ENCODE peak calls at places on chromosomes 6 and 20, in four cellular contexts. W is H1, H is A549, A is HCT116. L is an unnamed sample.

GRCh38 chr6:139569561-139569960 is 195.1 kb upstream of the CITED2 start:
- DNase-seq in H (no peak), A (no peak), W (no peak), L (peak)

GRCh38 chr6:149965191-149966020 is 1.7 kb downstream of the ULBP1 start:
- DNase-seq in W (peak), H (no peak), A (no peak), L (no peak)

GRCh38 chr20:32210206-32210605 is 2.5 kb downstream of the POFUT1 start:
- DNase-seq in H (no peak), A (no peak), W (no peak), L (no peak)

GRCh38 chr6:47352966-47353365 is 43.3 kb upstream of the TNFRSF21 start:
- DNase-seq in A (no peak), H (no peak), W (no peak), L (no peak)

GRCh38 chr20:61397790-61398189 is 145.7 kb downstream of the CDH4 start:
- DNase-seq in W (no peak), A (no peak), H (no peak), L (no peak)

GRCh38 chr6:146240307-146240706 is 211.4 kb downstream of the GRM1 start:
- DNase-seq in A (no peak), H (no peak), W (no peak), L (no peak)

GRCh38 chr6:33812669-33813068 is 8.9 kb upstream of the MLN start:
- DNase-seq in H (peak), W (peak), A (no peak), L (peak)

GRCh38 chr6:159582736-159583135 is 110.3 kb downstream of the SOD2 start:
- DNase-seq in H (no peak), A (no peak), W (no peak), L (no peak)

GRCh38 chr6:8888468-8888867 is 453.1 kb upstream of the SLC35B3 start:
- DNase-seq in W (no peak), H (no peak), A (peak), L (peak)

GRCh38 chr6:82237013-82237412 is 10.5 kb downstream of the IBTK start:
- DNase-seq in W (no peak), H (no peak), A (no peak), L (no peak)

GRCh38 chr6:144008501-144009245 is 614 bp upstream of the PLAGL1 start:
- DNase-seq in H (no peak), W (no peak), A (no peak), L (peak)

DNA sequence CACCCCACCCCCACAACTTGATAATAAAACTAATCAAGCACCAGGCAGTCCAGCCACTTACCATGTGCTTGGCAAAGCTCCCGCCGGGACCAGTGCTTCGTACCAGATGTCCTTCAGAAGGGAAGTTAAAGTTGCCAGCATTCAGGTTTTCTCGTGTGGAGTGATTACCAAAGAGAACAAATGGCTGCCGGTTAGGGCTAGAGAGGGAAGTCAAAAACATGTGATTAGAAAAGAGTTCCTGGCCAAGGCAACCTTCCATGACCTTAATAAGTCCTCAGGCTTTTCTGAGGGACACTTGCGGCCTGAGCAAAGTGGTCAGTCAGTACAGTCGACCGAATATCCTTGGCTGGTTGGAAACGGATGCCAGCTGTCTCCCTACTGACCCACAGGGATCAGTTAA is 67.0 kb downstream of the DNAAF9 start:
- DNase-seq in H (no peak), A (no peak), W (no peak), L (no peak)
- TF ChIP-seq MAX in H (no peak), A (no peak), W (no peak), L (no peak)

DNA sequence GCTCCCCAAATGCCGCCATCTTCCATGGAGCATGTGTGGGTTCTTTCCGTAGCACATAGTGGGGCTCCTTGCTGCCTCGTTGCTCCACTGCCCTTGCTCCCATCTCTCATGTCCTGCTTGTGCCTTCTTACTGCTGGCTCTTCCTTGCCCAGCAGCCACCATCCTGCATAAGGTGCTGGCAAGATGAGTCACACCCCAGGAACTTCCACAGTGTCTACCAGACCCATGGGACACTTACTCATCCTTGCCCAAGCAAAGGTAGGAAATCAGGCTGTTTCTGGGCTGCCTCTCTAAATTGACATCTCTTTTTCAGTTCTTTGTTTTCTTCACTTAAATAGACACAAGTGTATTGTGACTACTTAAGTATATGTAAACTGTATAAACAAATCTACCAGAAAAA is 39.4 kb upstream of the RGS17 start:
- DNase-seq in H (peak), W (no peak), A (peak), L (peak)
- TF ChIP-seq MAX in H (no peak), W (no peak), A (peak), L (no peak)

GRCh38 chr6:30543824-30544223 is 12.5 kb downstream of the GNL1 start:
- DNase-seq in W (no peak), H (no peak), A (no peak), L (no peak)

GRCh38 chr6:30542915-30543314 is 13.4 kb downstream of the GNL1 start:
- DNase-seq in A (no peak), W (no peak), H (peak), L (no peak)

GRCh38 chr6:30547454-30547853 is 8.8 kb downstream of the GNL1 start:
- DNase-seq in W (no peak), A (no peak), H (no peak), L (no peak)

GRCh38 chr6:30542404-30542725 is 13.9 kb downstream of the GNL1 start:
- DNase-seq in A (no peak), H (no peak), W (no peak), L (no peak)

GRCh38 chr6:30544666-30545272 is 11.5 kb downstream of the GNL1 start:
- DNase-seq in A (peak), W (no peak), H (peak), L (peak)
- TF ChIP-seq MAX in A (no peak), W (no peak), H (no peak), L (no peak)

DNA sequence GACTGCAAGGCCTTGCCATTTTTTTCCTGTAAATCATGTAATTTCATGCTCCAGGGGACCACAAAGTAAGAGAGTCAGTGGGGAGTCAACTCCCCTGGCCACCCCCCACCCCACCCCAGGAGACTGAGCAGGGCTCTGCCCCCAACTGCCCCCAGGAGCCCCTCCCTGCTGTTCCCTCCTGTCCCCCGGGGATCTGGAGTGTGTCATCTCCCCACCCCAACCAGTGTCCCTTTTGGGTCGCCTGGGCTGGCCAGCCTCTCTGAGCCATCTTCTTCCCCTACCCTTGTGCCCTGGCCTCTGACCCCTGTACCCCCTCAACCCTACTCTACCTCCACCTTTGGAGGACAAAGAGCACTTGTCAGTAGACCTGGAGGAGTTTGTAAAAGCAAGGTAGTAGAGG is 29.4 kb downstream of the FOXP4 start:
- DNase-seq in W (no peak), A (no peak), H (no peak), L (no peak)
- TF ChIP-seq MAX in W (no peak), A (no peak), H (no peak), L (no peak)

GRCh38 chr20:24245093-24245492 is 224.3 kb upstream of the SYNDIG1 start:
- DNase-seq in W (no peak), H (no peak), A (no peak), L (no peak)
- TF ChIP-seq MAX in W (peak), H (no peak), A (no peak), L (no peak)

GRCh38 chr6:154731296-154732218 is 1.7 kb upstream of the SCAF8 start:
- DNase-seq in H (no peak), A (no peak), W (no peak), L (peak)
- TF ChIP-seq MAX in H (no peak), A (no peak), W (no peak), L (no peak)

DNA sequence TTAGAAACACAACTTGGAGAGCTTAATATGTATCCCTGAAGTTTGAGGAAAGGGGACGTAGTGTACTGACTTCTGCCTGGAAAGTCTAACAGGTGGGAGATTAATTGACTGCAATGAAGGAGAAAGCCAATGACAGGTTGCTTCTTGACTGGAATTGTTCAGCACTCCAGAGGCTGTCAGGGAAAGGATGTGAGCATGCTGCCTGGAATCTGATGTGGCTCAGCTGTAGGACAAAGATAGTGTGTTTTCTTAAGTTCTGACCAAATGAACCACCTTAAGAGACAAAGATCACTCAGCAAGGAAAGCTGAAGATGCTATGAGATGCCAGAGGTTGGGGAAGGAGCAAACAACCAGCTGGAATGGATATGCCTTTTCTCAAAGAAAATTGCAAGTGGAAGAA is 185.8 kb downstream of the PHF3 start:
- DNase-seq in H (no peak), A (no peak), W (no peak), L (no peak)
- TF ChIP-seq MAX in H (no peak), A (no peak), W (no peak), L (no peak)

DNA sequence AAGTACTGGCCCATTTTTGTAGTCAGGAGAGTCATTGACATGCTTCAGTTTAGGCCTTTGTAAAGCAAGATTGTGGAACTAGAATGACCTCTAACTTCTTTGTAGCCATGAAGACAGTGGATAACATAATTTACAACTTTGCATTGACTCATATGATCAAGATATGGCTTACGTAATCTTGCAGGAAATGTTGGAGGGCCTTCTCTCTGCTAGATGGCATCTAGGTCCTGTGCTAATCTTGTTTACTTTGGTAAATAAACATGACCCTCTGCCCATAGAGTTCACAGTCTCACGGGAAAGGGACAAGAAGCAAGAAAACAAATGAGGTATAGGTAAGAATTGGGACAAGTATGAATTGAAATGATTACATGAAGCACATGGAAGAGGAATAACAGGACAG is 355.2 kb upstream of the ARID1B start:
- DNase-seq in W (no peak), A (no peak), H (no peak), L (no peak)
- TF ChIP-seq MAX in W (no peak), A (no peak), H (no peak), L (no peak)

GRCh38 chr20:51333971-51334370 is 208.5 kb downstream of the NFATC2 start:
- DNase-seq in A (no peak), W (no peak), H (no peak), L (no peak)

GRCh38 chr20:51335329-51335841 is 207.1 kb downstream of the NFATC2 start:
- DNase-seq in A (no peak), H (peak), W (no peak), L (no peak)

GRCh38 chr20:51334609-51335008 is 207.9 kb downstream of the NFATC2 start:
- DNase-seq in H (no peak), A (no peak), W (no peak), L (no peak)

GRCh38 chr20:51331466-51331865 is 211.1 kb downstream of the NFATC2 start:
- DNase-seq in A (no peak), H (no peak), W (no peak), L (no peak)

DNA sequence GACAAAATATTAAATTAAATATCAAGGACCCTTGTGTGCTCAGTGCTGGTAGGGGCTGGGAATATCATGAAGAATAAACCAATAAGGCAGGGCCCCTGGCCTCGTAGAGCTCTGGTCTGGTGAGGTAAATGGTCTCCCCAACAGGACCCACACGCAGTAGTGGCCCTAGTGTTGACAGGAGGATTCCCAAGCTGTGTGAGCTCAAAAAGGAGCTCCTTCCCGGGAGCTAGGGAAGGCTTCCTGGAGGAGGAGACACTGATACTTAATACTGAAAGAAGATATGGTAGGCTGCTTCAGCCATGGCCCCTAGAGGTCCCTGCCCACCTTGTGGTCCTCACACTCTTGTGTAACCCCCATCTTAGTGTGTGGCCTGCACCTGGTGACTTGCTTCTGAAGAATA is 209.1 kb downstream of the NFATC2 start:
- DNase-seq in W (no peak), A (no peak), H (no peak), L (no peak)
- TF ChIP-seq MAX in W (no peak), A (no peak), H (no peak), L (no peak)

L was measured in NB4.